ENCODE peak calls at places on chromosomes 16 and 17, in five cellular contexts. K is right atrium auricular region, I is H9, B is transverse colon, S is fibroblast of lung. J is an unnamed sample.

GRCh38 chr16:66503030-66503429 is 46.9 kb downstream of the TK2 start:
- DNase-seq in K (no peak), I (no peak), B (no peak), S (no peak), J (peak; percentile 73)

GRCh38 chr17:21061971-21062526 is 19.2 kb upstream of the USP22 start:
- DNase-seq in K (no peak), I (no peak), B (no peak), S (no peak), J (no peak)

GRCh38 chr16:67284699-67285646 is 5.6 kb downstream of the PLEKHG4 start:
- DNase-seq in K (no peak), I (peak; percentile 91), B (peak; percentile 49), S (no peak), J (no peak)

GRCh38 chr16:86252596-86252995 is 257.7 kb upstream of the FOXF1 start:
- DNase-seq in K (peak; percentile 42), I (peak; percentile 78), B (peak; percentile 24), S (peak; percentile 48), J (no peak)

GRCh38 chr16:84190731-84191388 is at the start of gene ADAD2:
- DNase-seq in K (no peak), I (peak; percentile 70), B (no peak), S (no peak), J (no peak)

GRCh38 chr16:31868164-31868563 is 5.4 kb upstream of the ZNF267 start:
- DNase-seq in K (no peak), I (no peak), B (no peak), S (no peak), J (no peak)

GRCh38 chr16:77468831-77469230 is 34.0 kb upstream of the ADAMTS18 start:
- DNase-seq in K (no peak), I (no peak), B (no peak), S (no peak), J (no peak)

GRCh38 chr16:8874388-8874787 is 5.6 kb upstream of the CARHSP1 start:
- DNase-seq in K (no peak), I (no peak), B (no peak), S (peak; percentile 73), J (no peak)

GRCh38 chr17:68148936-68149335 is 98.9 kb upstream of the AMZ2 start:
- DNase-seq in K (no peak), I (no peak), B (no peak), S (no peak), J (no peak)

GRCh38 chr16:3842994-3843393 is 37.5 kb downstream of the CREBBP start:
- DNase-seq in K (no peak), I (no peak), B (no peak), S (peak; percentile 49), J (no peak)

GRCh38 chr17:12389421-12389820 is 276.3 kb upstream of the MYOCD start:
- DNase-seq in K (no peak), I (no peak), B (no peak), S (no peak), J (no peak)

DNA sequence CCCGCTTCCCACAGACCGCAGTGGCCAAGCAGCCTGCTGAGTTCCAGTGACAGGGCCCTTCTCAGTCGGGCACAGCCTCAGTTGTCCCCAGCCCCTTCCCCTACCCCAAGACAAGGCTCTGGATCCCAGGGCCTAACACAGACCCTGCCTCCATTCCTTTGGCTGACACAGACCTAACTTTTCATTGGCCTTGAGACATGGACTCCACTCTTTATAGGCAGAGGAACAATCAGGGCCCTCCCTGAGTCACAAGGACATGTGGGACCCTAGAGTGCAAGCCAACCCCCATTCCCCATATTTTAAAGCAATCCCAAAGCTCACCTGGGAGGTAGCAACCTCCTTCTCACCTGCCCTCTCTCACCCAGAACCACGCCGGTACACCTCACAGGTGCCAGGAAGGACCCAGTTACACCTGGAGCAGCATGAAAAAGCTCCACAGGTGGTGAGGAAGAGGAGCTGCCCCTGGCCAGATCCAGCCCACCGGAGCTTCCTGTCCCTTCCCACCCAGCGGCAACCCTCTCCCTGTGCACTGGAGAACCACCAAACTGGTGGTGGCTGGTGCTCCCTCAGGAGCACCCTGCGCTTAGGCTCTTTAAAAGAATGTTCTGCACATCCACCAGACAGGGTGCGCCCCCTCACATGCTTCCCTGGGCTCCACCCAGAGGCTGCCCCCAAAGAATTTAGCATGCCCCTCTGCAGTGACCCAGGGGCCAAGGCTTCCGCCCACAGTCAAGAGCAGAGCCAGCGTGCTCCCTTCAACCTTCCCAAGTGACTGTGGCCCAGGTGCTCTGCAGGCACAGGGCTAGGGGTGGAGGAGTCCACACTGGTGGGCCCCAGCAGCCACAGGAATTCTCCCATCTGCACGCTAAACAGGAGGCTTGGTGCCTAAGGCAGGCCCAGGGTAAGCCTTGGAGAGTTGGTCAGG is 3.4 kb downstream of the MNT start:
- DNase-seq in K (no peak), I (peak; percentile 40), B (no peak), S (no peak), J (no peak)
- H3K4me1 ChIP-seq in K (peaks cover 59% of the 10 kb centered on the region), I (peaks cover 11% of the 10 kb centered on the region), B (peaks cover 58% of the 10 kb centered on the region), S (peaks cover 40% of the 10 kb centered on the region), J (peaks cover 46% of the 10 kb centered on the region)

GRCh38 chr17:45108595-45109521 is 23.5 kb downstream of the PLCD3 start:
- DNase-seq in K (no peak), I (no peak), B (peak; percentile 39), S (no peak), J (no peak)
- TF ChIP-seq CTCF in K (peak; percentile 32), I (no peak), B (peak; percentile 15), S (no peak), J (no peak)

GRCh38 chr17:67016039-67016762 is 28.2 kb upstream of the CACNG1 start:
- DNase-seq in K (no peak), I (peak; percentile 95), B (no peak), S (no peak), J (no peak)
- H3K27me3 ChIP-seq in K (no peaks in the 10 kb centered on the region), I (no peaks in the 10 kb centered on the region), B (no peaks in the 10 kb centered on the region), S (peaks cover 5% of the 10 kb centered on the region), J (no peaks in the 10 kb centered on the region)

GRCh38 chr16:88681084-88681680 is 5.1 kb downstream of the SNAI3 start:
- DNase-seq in K (no peak), I (peak; percentile 84), B (peak; percentile 83), S (no peak), J (no peak)
- H3K4me1 ChIP-seq in K (peaks cover 25% of the 10 kb centered on the region), I (no peaks in the 10 kb centered on the region), B (peaks cover 22% of the 10 kb centered on the region), S (peaks cover 8% of the 10 kb centered on the region), J (peaks cover 8% of the 10 kb centered on the region)

GRCh38 chr17:72030067-72030899 is 90.5 kb upstream of the SOX9 start:
- DNase-seq in K (peak; percentile 59), I (peak; percentile 94), B (peak; percentile 28), S (peak; percentile 68), J (no peak)
- TF ChIP-seq CTCF in K (peak; percentile 45), I (peak; percentile 67), B (peak; percentile 32), S (peak; percentile 63), J (no peak)

DNA sequence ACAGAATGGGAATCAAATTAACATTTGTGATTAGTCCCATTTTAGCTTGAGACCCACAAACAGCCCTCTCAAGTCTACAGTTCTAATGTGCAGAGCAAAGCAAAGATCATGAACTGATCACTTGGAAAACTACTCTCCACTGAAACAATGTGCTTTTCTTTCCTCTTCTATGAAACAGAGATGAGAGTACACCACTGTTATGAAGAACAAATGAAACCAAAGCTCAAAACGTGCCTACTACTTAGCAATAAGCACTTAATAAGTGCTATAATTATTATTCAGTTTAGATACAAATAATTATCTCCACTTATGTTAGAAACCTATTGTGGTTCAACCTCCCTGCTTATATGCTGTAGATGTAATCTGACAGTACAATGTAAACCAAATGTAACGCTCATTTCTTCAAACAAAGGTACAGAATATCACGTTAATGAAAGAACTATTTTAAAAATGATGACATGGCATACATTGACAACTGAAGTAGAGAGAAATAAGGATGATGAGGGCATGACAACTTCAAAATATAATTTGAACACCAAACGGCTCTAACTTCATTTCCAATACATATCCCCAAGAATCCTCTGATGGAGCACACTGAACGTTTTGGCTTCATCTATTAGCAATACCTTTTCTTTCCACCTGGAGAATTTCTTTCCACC is 2.0 kb downstream of the VPS35 start:
- DNase-seq in K (no peak), I (no peak), B (no peak), S (no peak), J (no peak)
- H3K27me3 ChIP-seq in K (no peaks in the 10 kb centered on the region), I (no peaks in the 10 kb centered on the region), B (no peaks in the 10 kb centered on the region), S (no peaks in the 10 kb centered on the region), J (no peaks in the 10 kb centered on the region)

DNA sequence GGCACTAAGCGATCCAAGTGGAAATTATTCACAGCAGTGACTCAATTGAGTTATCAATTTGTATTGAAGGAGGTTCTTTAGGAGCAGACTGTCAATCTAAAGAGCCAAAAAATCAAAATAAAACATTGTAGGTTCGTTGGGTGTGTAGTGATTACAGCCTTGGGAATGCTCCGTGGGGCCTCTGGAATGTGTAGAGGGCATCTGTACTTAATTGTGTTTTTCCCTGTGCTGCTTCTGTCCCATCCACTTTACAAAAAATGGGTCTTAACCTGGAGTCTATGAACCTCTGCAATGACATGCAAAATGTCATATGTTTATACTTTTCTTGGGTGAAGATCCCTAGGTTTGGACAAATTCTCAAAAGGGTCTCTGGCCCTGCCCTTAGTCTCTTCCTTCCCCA is 215.1 kb downstream of the CCDC182 start:
- DNase-seq in K (no peak), I (no peak), B (no peak), S (no peak), J (no peak)
- H3K4me1 ChIP-seq in K (peaks cover 26% of the 10 kb centered on the region), I (peaks cover 18% of the 10 kb centered on the region), B (peaks cover 6% of the 10 kb centered on the region), S (no peaks in the 10 kb centered on the region), J (peaks cover 5% of the 10 kb centered on the region)

GRCh38 chr17:74677558-74678466 is 34.9 kb downstream of the CD300LF start:
- DNase-seq in K (peak; percentile 72), I (peak; percentile 67), B (no peak), S (peak; percentile 15), J (no peak)
- TF ChIP-seq CTCF in K (no peak), I (no peak), B (no peak), S (no peak), J (no peak)

J was measured in ascending aorta.